ENCODE peak calls at places on chromosomes 13 and 19, in four cellular contexts. O is GM12878, A is A549, K is HepG2. I is an unnamed sample. For H3K4me1, the result is how much of the 10 kb centered on the place peaks cover.

GRCh38 chr19:2699413-2700142 is 2.9 kb downstream of the GNG7 start:
- ATAC-seq in A (no peak), K (no peak), O (no peak), I (no peak)

GRCh38 chr19:16435238-16435911 is 36.4 kb downstream of the EPS15L1 start:
- ATAC-seq in A (no peak), K (no peak), O (no peak), I (peak)

GRCh38 chr13:107351305-107351704 is 783.4 kb upstream of the ARGLU1 start:
- ATAC-seq in O (no peak), A (no peak), K (no peak), I (no peak)

GRCh38 chr13:54934121-54934520 is 1905.5 kb downstream of the OLFM4 start:
- ATAC-seq in O (no peak), K (no peak), A (no peak), I (no peak)

GRCh38 chr13:23709521-23709920 is 139.3 kb downstream of the TNFRSF19 start:
- ATAC-seq in K (no peak), O (peak), A (no peak), I (no peak)

GRCh38 chr19:24054044-24054935 is 32.7 kb upstream of the ZNF254 start:
- ATAC-seq in K (peak), O (no peak), A (peak), I (no peak)

GRCh38 chr13:40317980-40318327 is 348.5 kb downstream of the FOXO1 start:
- ATAC-seq in O (no peak), A (no peak), K (no peak), I (no peak)

GRCh38 chr19:56942749-56943148 is 102.2 kb upstream of the PEG3 start:
- ATAC-seq in O (no peak), A (no peak), K (peak), I (peak)

GRCh38 chr13:19860884-19861655 is 2.4 kb downstream of the ZMYM5 start:
- ATAC-seq in O (no peak), K (peak), A (no peak), I (no peak)

GRCh38 chr19:8640402-8641004 is 10.1 kb downstream of the NFILZ start:
- ATAC-seq in O (no peak), A (peak), K (peak), I (peak)

GRCh38 chr13:109271555-109271954 is 514.8 kb downstream of the IRS2 start:
- ATAC-seq in K (no peak), A (peak), O (no peak), I (no peak)

GRCh38 chr19:37763488-37763887 is 15.9 kb downstream of the ZNF573 start:
- ATAC-seq in K (no peak), A (no peak), O (no peak), I (no peak)

GRCh38 chr13:105084931-105085330 is 1450.5 kb downstream of the EFNB2 start:
- ATAC-seq in A (no peak), O (no peak), K (no peak), I (no peak)

GRCh38 chr13:85738696-85739320 is 60.4 kb downstream of the SLITRK6 start:
- ATAC-seq in A (no peak), O (no peak), K (no peak), I (no peak)

GRCh38 chr19:4456566-4456842 is 1.1 kb downstream of the UBXN6 start:
- ATAC-seq in K (no peak), A (peak), O (no peak), I (peak)

GRCh38 chr13:44967656-44968451 is 21.4 kb downstream of the NUFIP1 start:
- ATAC-seq in A (peak), O (no peak), K (no peak), I (peak)

GRCh38 chr13:48728876-48729275 is 75.1 kb downstream of the CYSLTR2 start:
- ATAC-seq in K (no peak), A (no peak), O (no peak), I (no peak)

GRCh38 chr13:48733739-48734329 is 80.1 kb downstream of the CYSLTR2 start:
- ATAC-seq in A (no peak), K (no peak), O (no peak), I (no peak)

GRCh38 chr13:48728226-48728625 is 74.5 kb downstream of the CYSLTR2 start:
- ATAC-seq in O (peak), A (no peak), K (no peak), I (no peak)

GRCh38 chr13:48730971-48731658 is 77.4 kb downstream of the CYSLTR2 start:
- ATAC-seq in K (peak), A (peak), O (no peak), I (no peak)

GRCh38 chr13:48731957-48732569 is 78.3 kb downstream of the CYSLTR2 start:
- ATAC-seq in A (peak), K (peak), O (peak), I (no peak)
- TF ChIP-seq CTCF in A (peak), K (peak), O (peak), I (peak)

GRCh38 chr13:99800951-99801350 is 170.6 kb downstream of the ZIC5 start:
- ATAC-seq in O (no peak), A (no peak), K (no peak), I (no peak)

GRCh38 chr13:99805361-99805760 is 166.2 kb downstream of the ZIC5 start:
- ATAC-seq in A (no peak), K (no peak), O (no peak), I (no peak)

GRCh38 chr13:99800004-99800403 is 171.6 kb downstream of the ZIC5 start:
- ATAC-seq in A (no peak), K (no peak), O (no peak), I (no peak)

GRCh38 chr13:99802416-99802815 is 169.2 kb downstream of the ZIC5 start:
- ATAC-seq in O (no peak), A (no peak), K (no peak), I (no peak)

GRCh38 chr13:99803141-99803540 is 168.4 kb downstream of the ZIC5 start:
- ATAC-seq in O (no peak), K (no peak), A (no peak), I (no peak)
- H3K4me1 ChIP-seq in O (under half), K (under half), A (under half), I (under half)

DNA sequence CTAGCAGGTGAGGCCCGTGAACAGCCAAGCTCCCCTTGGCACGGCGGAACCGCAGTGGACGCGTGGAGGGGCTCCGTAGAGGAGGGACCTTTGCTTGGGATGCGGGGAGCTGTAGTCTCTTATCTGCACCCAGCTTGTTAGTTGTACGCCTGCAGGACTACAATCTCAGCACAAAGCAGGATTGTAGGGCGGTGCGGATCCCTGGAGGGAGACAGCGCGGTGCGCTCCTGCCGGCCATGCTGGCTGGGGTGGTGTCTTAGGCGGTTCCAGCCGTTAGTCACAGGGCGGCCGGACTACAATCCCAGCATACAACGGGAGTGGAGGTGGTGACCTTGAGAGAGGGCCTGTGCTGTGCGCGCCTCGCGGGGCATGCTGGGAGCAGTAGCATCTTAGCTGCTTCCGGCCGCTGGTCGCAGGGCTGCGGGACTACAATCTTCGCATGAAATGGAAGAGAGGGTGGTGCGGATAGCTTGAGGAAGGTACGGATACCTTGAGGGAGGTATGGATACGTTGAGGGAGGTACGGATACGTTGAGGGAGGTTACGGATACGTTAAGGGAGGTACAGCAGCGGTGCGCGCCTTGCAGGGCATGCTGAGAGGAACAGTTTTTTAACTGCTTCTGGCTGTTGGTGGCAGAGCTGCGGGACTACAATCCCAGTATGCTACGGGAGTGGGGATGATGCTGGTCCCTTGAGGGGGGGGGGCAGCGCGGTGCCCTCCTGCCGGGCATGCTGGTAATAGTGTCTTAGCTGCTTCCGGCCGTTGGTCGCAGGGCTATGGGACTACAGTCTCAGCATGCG is 1419.1 kb downstream of the UQCRFS1 start:
- ATAC-seq in O (peak), A (peak), K (peak), I (peak)
- TF ChIP-seq EP300 in O (no peak), A (no peak), K (no peak), I (no peak)

GRCh38 chr13:52454825-52455676 is at the start of gene CKAP2:
- ATAC-seq in K (peak), A (peak), O (peak), I (peak)
- TF ChIP-seq CTCF in K (peak), A (no peak), O (no peak), I (no peak)

GRCh38 chr19:18896421-18896841 is 473 bp upstream of the CERS1 start:
- ATAC-seq in K (no peak), O (no peak), A (peak), I (no peak)

GRCh38 chr19:18898081-18898532 is 2.1 kb upstream of the CERS1 start:
- ATAC-seq in A (no peak), K (peak), O (no peak), I (no peak)

GRCh38 chr19:18898533-18899408 is 2.8 kb upstream of the CERS1 start:
- ATAC-seq in K (no peak), A (no peak), O (no peak), I (no peak)

GRCh38 chr19:18895828-18896341 is at the start of gene CERS1:
- ATAC-seq in K (peak), A (peak), O (no peak), I (no peak)

DNA sequence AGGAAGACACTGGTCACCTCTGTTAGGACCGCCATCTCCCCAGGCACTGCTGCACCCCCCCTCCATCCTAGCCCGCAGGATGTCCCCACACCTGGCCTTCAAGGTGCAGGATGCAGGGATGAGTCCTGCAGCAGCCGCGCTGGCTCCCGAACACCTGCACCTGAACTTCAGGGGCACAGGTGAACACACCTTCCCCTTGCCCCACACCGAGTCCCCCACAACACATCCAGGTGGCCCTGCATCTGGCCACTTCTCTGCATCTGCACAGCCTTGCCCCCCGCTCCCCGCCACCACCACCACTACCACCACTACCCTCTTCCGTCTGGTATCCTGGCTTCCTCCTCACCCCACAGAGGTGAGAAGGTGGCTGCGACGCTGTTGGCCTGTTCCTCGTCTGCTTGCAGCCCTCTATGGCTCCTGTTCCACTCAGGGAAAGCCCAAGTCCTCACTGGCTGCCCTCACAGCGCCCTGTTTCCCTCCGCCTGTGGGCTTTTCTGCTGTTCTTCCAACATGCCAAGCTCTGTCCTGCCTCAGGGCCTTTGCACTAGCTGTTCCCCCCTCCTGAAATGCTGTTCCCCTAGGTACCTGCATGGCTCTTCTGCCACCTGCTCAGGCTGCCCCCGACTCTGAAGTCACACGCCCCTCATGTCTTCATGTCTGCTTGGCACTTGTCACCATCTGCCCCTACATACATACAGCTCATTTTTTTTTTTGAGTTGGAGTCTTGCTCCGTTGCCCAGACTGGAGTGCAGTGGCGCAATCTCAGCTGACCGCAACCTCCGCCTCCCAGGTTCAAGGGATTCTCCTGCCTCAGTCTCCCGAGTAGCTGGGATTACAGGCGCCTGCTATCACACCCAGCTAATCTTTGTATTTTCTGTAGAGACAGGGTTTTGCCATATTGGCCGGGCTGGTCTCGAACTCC is 1.4 kb upstream of the CERS1 start:
- ATAC-seq in A (no peak), K (no peak), O (no peak), I (no peak)
- H3K4me1 ChIP-seq in A (under half), K (under half), O (under half), I (under half)